ENCODE peak calls at places on chromosomes 12 and 14, in ten cellular contexts. C, B, U, O, H, A, X, T, K and Y are unnamed samples.

GRCh38 chr14:104509673-104510072 is 69.9 kb upstream of the C14orf180 start:
- DNase-seq in C (no peak), B (no peak), U (no peak), O (no peak), H (no peak), A (no peak), X (no peak), T (no peak), K (no peak), Y (no peak)

GRCh38 chr12:82682326-82682725 is 4.4 kb upstream of the TMTC2 start:
- DNase-seq in C (no peak), B (no peak), U (no peak), O (no peak), H (no peak), A (no peak), X (no peak), T (peak; percentile 19), K (no peak), Y (no peak)

GRCh38 chr12:4134434-4134762 is 139.2 kb upstream of the CCND2 start:
- DNase-seq in C (no peak), B (no peak), U (no peak), O (no peak), H (no peak), A (no peak), X (no peak), T (no peak), K (no peak), Y (no peak)

GRCh38 chr14:99522934-99523660 is 41.9 kb downstream of the CCNK start:
- DNase-seq in C (no peak), B (peak; percentile 23), U (no peak), O (peak; percentile 62), H (no peak), A (no peak), X (no peak), T (no peak), K (no peak), Y (no peak)

GRCh38 chr12:72261885-72262284 is 10.3 kb upstream of the TRHDE start:
- DNase-seq in C (no peak), B (no peak), U (no peak), O (no peak), H (no peak), A (no peak), X (no peak), T (no peak), K (no peak), Y (no peak)

GRCh38 chr12:12099102-12099501 is 28.4 kb downstream of the BCL2L14 start:
- DNase-seq in C (no peak), B (no peak), U (no peak), O (no peak), H (no peak), A (no peak), X (no peak), T (no peak), K (no peak), Y (no peak)

GRCh38 chr12:6839482-6840201 is 1.1 kb upstream of the GNB3 start:
- DNase-seq in C (no peak), B (no peak), U (no peak), O (no peak), H (no peak), A (no peak), X (no peak), T (no peak), K (no peak), Y (no peak)

GRCh38 chr14:37969511-37969979 is 238.2 kb upstream of the SSTR1 start:
- DNase-seq in C (no peak), B (no peak), U (no peak), O (no peak), H (no peak), A (no peak), X (no peak), T (no peak), K (no peak), Y (no peak)

GRCh38 chr12:1593232-1594044 is 943 bp downstream of the FBXL14 start:
- DNase-seq in C (no peak), B (no peak), U (no peak), O (peak; percentile 31), H (no peak), A (peak; percentile 59), X (peak; percentile 71), T (peak; percentile 55), K (peak; percentile 29), Y (no peak)

GRCh38 chr12:1592444-1593231 is 1.7 kb downstream of the FBXL14 start:
- DNase-seq in C (no peak), B (peak; percentile 84), U (no peak), O (peak; percentile 37), H (no peak), A (peak; percentile 61), X (peak; percentile 75), T (no peak), K (no peak), Y (no peak)

GRCh38 chr12:1595026-1595561 is 713 bp upstream of the FBXL14 start:
- DNase-seq in C (no peak), B (no peak), U (no peak), O (no peak), H (no peak), A (peak; percentile 45), X (no peak), T (no peak), K (peak; percentile 42), Y (no peak)

GRCh38 chr12:1594295-1595025 is at the start of gene FBXL14:
- DNase-seq in C (peak; percentile 74), B (peak; percentile 79), U (peak; percentile 97), O (peak; percentile 91), H (peak; percentile 92), A (peak; percentile 94), X (peak; percentile 92), T (peak; percentile 87), K (peak; percentile 90), Y (peak; percentile 81)

DNA sequence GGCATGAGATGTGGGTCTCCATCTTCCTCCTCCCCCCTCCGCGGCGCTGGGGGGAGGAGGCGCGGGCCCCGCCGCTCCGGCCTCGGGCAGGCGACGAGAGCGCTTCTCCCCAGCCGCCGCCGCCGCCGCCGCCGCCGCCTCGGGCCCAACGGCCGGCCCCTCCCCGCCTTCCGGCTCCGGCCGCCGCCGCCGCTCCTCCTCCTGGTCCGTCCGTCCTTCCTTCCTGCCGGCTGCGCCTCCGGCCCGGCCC is 411 bp downstream of the FBXL14 start:
- DNase-seq in C (no peak), B (no peak), U (no peak), O (peak; percentile 59), H (no peak), A (peak; percentile 60), X (peak; percentile 83), T (peak; percentile 67), K (peak; percentile 58), Y (no peak)
- TF ChIP-seq POLR2A in C (no peak), B (no peak), U (no peak), O (no peak), H (no peak), A (no peak), X (no peak), T (no peak), K (peak; percentile 34), Y (no peak)

GRCh38 chr12:124293286-124294003 is 1.4 kb upstream of the RFLNA start:
- DNase-seq in C (no peak), B (no peak), U (no peak), O (no peak), H (no peak), A (no peak), X (no peak), T (no peak), K (no peak), Y (no peak)

GRCh38 chr12:124296295-124296915 is 1.5 kb downstream of the RFLNA start:
- DNase-seq in C (no peak), B (no peak), U (no peak), O (no peak), H (no peak), A (no peak), X (no peak), T (no peak), K (no peak), Y (no peak)

GRCh38 chr12:124295431-124296058 is 652 bp downstream of the RFLNA start:
- DNase-seq in C (no peak), B (no peak), U (no peak), O (no peak), H (no peak), A (no peak), X (no peak), T (no peak), K (no peak), Y (no peak)

GRCh38 chr12:124296916-124297351 is 2.0 kb downstream of the RFLNA start:
- DNase-seq in C (peak; percentile 35), B (no peak), U (no peak), O (no peak), H (no peak), A (no peak), X (no peak), T (no peak), K (no peak), Y (peak; percentile 40)

DNA sequence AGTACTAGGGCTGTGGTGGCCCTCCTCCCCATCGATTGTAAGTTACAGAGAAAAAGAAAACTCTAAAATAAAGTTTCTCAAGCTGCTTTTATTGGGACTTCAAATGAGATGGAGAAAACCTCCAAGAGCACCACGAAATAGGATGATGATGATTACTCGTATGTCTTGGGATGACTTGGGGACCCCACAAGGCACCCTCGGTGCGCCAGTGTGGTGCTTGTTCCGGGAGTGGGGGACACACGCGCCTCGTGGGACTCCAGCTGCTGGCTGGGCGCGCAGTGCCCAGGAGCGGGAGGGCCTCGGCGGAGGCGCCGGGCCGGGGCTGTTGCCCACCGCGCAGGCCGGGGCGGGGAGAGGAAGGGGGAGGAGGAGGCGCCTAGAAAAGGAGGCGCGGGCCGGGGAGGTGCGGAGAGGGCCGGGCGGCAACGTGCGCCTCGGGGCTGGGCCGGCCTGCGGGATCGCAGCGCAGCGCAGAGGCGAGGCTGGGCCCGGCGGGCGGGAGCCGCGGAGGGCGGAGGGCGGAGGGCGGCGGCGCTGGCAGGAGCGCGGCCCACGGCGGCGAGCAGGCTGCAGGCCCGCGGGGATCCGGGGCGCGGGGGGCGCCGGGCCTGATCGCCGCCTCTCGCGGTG is at the start of gene RFLNA:
- DNase-seq in C (no peak), B (no peak), U (no peak), O (no peak), H (no peak), A (no peak), X (no peak), T (no peak), K (no peak), Y (no peak)
- H3K4me3 ChIP-seq in C (no peak within 1 kb of the TSS), B (no peak within 1 kb of the TSS), U (no peak within 1 kb of the TSS), O (no peak within 1 kb of the TSS), H (peak within 1 kb of the TSS; percentile 47), A (peak within 1 kb of the TSS; percentile 29), X (no peak within 1 kb of the TSS), T (peak within 1 kb of the TSS; percentile 39), K (peak within 1 kb of the TSS; percentile 32), Y (peak within 1 kb of the TSS; percentile 64)

GRCh38 chr12:120350576-120351350 is 18.2 kb downstream of the MSI1 start:
- DNase-seq in C (no peak), B (no peak), U (no peak), O (peak; percentile 46), H (no peak), A (no peak), X (no peak), T (no peak), K (no peak), Y (no peak)
- TF ChIP-seq POLR2A in C (no peak), B (no peak), U (no peak), O (no peak), H (no peak), A (no peak), X (no peak), T (no peak), K (no peak), Y (no peak)

DNA sequence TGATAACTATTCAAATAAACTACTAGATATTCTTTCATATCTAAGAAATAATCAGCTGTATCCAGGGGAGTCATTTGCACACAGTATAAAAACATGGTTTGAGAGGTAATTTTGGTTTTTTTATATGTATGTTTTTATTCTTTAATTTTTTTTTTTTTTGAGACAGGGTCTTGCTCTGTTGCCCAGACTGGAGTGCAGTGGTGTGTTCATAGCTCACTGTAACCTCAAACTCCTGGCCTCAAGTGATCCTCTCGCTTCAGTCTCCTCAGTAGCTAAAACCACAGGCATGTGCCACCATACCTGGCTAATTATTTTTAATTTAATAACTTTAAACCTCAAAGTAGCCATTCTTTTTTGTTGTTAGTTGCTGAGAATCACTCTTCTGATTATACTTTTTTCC is 1.8 kb downstream of the PRORP start:
- DNase-seq in C (no peak), B (no peak), U (no peak), O (no peak), H (no peak), A (no peak), X (no peak), T (no peak), K (no peak), Y (no peak)
- H3K4me3 ChIP-seq in C (peak overlapping the region; percentile 86), B (no peak overlapping the region), U (no peak overlapping the region), O (no peak overlapping the region), H (no peak overlapping the region), A (no peak overlapping the region), X (no peak overlapping the region), T (no peak overlapping the region), K (no peak overlapping the region), Y (no peak overlapping the region)